ENCODE peak calls at places on chromosomes 12 and 14, in five cellular contexts. J is thyroid gland; N is natural killer cell; W is CD8-positive, alpha-beta T cell; B is nephron progenitor cell. U is an unnamed sample.

GRCh38 chr14:100604126-100604501 is 16.9 kb upstream of the BEGAIN start:
- DNase-seq in N (no peak), B (no peak), W (no peak), J (no peak), U (no peak)

GRCh38 chr14:99026471-99026870 is 245.5 kb downstream of the BCL11B start:
- DNase-seq in J (no peak), B (no peak), N (no peak), W (no peak), U (no peak)

GRCh38 chr14:94110552-94111181 is at the start of gene IFI27:
- DNase-seq in J (no peak), W (no peak), N (no peak), B (no peak), U (no peak)

GRCh38 chr14:72745991-72746980 is 147.6 kb downstream of the DPF3 start:
- DNase-seq in W (no peak), N (no peak), B (no peak), J (peak), U (no peak)

GRCh38 chr14:54253195-54253947 is 143.4 kb upstream of the CDKN3 start:
- DNase-seq in J (peak), N (no peak), B (no peak), W (no peak), U (no peak)

GRCh38 chr12:47419500-47419899 is 286.3 kb downstream of the RPAP3 start:
- DNase-seq in B (no peak), W (no peak), N (no peak), J (no peak), U (no peak)

GRCh38 chr14:91047174-91047753 is 13.2 kb downstream of the RPS6KA5 start:
- DNase-seq in W (no peak), N (no peak), B (no peak), J (no peak), U (no peak)

GRCh38 chr12:49094104-49094948 is at the start of gene DHH:
- DNase-seq in W (no peak), N (no peak), B (peak), J (peak), U (no peak)

GRCh38 chr12:104747330-104747729 is 210.8 kb downstream of the SLC41A2 start:
- DNase-seq in W (no peak), J (no peak), B (no peak), N (no peak), U (no peak)

GRCh38 chr12:68334136-68334535 is 2.0 kb upstream of the MDM1 start:
- DNase-seq in N (no peak), W (no peak), J (no peak), B (no peak), U (no peak)

GRCh38 chr12:86948851-86949250 is 692.7 kb upstream of the MGAT4C start:
- DNase-seq in B (no peak), N (no peak), W (no peak), J (no peak), U (no peak)

GRCh38 chr14:54435500-54435981 is 5.6 kb downstream of the CNIH1 start:
- DNase-seq in B (no peak), J (no peak), W (no peak), N (no peak), U (no peak)

GRCh38 chr12:59166457-59166856 is 246.2 kb upstream of the LRIG3 start:
- DNase-seq in B (no peak), N (no peak), J (no peak), W (no peak), U (no peak)

GRCh38 chr14:21940887-21941855 is 267.6 kb upstream of the OR4E1 start:
- DNase-seq in W (peak), B (peak), N (no peak), J (peak), U (no peak)

GRCh38 chr14:53620325-53620716 is 336.3 kb downstream of the BMP4 start:
- DNase-seq in W (no peak), J (no peak), B (no peak), N (no peak), U (no peak)

GRCh38 chr12:34402899-34403705 is 380.8 kb downstream of the ALG10 start:
- DNase-seq in J (peak), B (no peak), N (peak), W (peak), U (peak)

GRCh38 chr14:51041853-51042252 is 53.1 kb downstream of the TRIM9 start:
- DNase-seq in N (no peak), B (no peak), W (no peak), J (no peak), U (no peak)

GRCh38 chr12:1173806-1174617 is 183.0 kb downstream of the ERC1 start:
- DNase-seq in W (no peak), J (no peak), N (no peak), B (no peak), U (no peak)

GRCh38 chr12:109736552-109737108 is 23.0 kb downstream of the FAM222A start:
- DNase-seq in B (peak), W (no peak), J (no peak), N (peak), U (peak)

GRCh38 chr12:39782026-39782545 is 162.5 kb upstream of the ABCD2 start:
- DNase-seq in N (no peak), B (no peak), J (no peak), W (no peak), U (no peak)

GRCh38 chr12:77925536-77926108 is 94.9 kb downstream of the NAV3 start:
- DNase-seq in J (peak), W (no peak), B (peak), N (no peak), U (no peak)

GRCh38 chr14:101559624-101560533 is 1.4 kb upstream of the DIO3 start:
- DNase-seq in W (no peak), J (no peak), B (peak), N (no peak), U (no peak)

GRCh38 chr12:95633049-95633545 is 81.8 kb upstream of the USP44 start:
- DNase-seq in N (no peak), B (no peak), W (no peak), J (no peak), U (peak)

GRCh38 chr12:74152370-74152769 is 385.3 kb upstream of the ATXN7L3B start:
- DNase-seq in B (no peak), W (no peak), N (no peak), J (no peak), U (no peak)

GRCh38 chr12:124445121-124445718 is 122.2 kb downstream of the NCOR2 start:
- DNase-seq in B (peak), N (no peak), J (no peak), W (no peak), U (no peak)
- TF ChIP-seq CTCF in B (no peak), N (no peak), J (no peak), W (no peak), U (no peak)

DNA sequence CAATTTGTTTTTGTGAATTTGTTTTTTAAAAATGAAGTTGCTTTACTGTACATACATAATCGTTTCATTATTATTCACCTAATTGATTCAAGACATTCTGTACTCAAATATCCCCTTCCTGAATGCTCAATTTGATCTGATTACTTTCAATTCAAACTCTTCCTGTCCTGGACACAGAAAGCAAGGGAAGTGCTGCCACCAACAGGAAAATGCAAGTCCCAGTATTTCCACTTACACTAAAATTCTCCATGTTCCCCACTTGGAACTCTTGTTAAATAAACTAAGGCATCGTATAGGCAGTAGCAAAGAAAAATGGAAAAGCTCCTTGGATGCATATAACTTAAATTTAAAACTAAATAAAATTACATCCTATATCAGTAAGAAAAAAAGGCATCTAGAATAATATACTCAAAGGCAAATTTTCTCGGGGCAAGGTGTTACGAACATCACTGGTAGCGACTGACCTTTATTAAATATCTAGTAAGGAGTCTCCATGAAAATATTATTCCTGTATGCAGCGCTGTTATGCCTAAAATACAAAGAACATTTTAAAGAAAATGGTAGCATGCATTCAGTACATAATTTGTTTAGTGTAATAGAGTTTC is 72.0 kb upstream of the DBX2 start:
- DNase-seq in B (no peak), N (no peak), W (no peak), J (no peak), U (no peak)
- TF ChIP-seq CTCF in B (peak), N (no peak), W (no peak), J (no peak), U (no peak)

DNA sequence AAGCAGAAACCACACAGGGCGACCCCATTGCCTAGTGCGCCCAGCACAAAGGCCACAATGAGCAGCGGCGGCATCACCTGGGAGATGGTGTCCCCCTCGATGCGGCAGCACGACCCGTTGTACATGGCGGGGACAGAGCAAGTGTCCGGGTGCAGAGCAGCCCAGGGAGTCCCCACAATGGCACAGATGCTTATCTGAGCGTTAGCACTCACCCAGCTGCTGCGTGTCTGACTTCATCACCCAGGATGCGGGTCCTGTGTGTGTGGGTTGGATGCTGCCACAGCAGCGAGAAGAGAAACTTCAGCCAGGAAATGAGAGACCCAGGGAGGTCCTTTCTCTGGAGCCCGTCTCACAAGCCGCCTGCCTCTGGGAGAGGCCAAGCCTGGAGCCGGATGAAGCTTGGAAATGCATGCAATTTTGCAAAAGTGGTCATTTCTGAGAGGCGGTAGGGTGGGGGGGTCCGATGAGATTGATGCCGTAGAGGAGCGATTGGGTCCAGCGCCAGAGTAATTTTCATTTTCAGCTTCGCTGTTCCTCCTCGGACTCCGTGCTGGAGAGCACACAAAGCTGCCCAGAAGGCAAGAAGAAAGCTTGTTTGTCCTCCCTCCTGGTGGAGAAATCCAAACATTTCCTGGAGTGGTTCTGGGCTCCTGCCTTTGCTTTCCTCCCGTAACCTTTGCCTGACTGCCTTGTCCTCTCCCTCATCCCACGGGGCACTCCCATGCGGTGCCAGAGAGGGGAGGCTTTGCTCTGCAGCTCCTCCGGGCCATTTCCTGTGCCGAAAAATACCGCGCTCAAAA is at the start of gene HCAR1:
- DNase-seq in J (peak), N (no peak), W (no peak), B (no peak), U (no peak)
- TF ChIP-seq CTCF in J (peak), N (no peak), W (no peak), B (no peak), U (no peak)

GRCh38 chr14:67738740-67739504 is 37.2 kb downstream of the RDH12 start:
- DNase-seq in N (no peak), W (no peak), J (peak), B (no peak), U (peak)

GRCh38 chr14:67733609-67734008 is 31.9 kb downstream of the RDH12 start:
- DNase-seq in W (no peak), J (peak), B (no peak), N (no peak), U (no peak)

GRCh38 chr14:67735361-67735921 is 33.8 kb downstream of the RDH12 start:
- DNase-seq in B (no peak), W (no peak), N (no peak), J (no peak), U (no peak)

GRCh38 chr14:67736771-67737170 is 35.1 kb downstream of the RDH12 start:
- DNase-seq in J (no peak), W (no peak), N (no peak), B (no peak), U (no peak)

DNA sequence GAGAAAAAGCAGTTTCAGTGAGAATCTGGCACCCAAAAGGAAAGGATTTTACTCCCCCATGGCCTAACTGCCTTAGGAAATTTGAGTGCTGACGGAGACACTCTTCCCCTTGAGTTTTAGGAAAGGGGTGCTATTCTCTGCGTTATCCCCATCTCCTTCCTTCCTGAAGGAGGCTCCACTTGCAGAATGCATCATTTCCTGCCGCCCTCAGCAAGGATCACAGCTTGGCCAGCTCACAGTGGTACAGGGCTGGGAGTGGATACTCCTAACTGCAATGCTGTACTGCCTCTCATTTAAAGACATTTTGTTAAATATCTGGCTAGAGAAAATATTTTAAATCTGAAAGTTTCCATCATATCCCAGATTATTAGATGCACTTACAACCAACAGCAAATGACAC is 33.0 kb downstream of the RDH12 start:
- DNase-seq in W (no peak), N (no peak), J (no peak), B (no peak), U (no peak)
- TF ChIP-seq CTCF in W (no peak), N (no peak), J (no peak), B (no peak), U (no peak)

DNA sequence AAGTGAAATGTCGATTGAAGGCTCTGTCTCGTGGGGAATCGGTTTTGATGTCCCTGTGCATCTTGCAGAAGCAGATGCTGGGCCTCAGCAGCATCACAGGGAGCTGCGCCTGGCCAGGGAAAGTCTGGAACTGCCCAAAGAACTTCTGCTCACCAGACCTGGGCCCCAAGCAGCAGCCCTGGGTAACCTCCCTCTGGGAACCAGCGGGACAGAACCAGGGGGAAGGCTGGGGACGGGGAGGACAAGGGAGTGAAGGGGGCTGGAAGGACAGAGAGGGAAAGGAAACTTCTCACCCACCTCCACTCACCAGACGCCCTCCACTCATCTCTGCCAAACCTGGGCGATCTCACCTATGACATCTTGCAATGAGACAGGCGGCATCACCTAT is 26.8 kb upstream of the C14orf180 start:
- DNase-seq in J (no peak), B (no peak), W (no peak), N (no peak), U (peak)
- TF ChIP-seq CTCF in J (no peak), B (no peak), W (no peak), N (no peak), U (no peak)

DNA sequence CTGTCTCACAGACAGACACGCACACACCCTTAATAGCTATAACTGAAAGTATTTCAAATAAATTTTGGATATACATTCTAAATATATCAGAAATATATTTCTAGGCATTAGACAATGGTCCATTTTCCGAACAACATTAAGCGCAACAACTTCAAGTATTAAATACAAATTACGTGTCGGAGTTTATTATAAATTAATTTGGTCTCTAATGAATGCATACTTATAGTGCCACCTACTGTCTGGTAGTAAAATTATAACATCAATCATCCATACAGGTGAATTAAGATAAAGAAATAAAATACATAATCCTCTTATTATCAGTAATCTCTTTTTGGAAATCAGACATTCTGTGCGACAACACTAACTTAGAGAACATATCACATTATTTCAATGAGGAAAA is 27.2 kb upstream of the CMAS start:
- DNase-seq in J (no peak), W (no peak), B (no peak), N (no peak), U (no peak)
- TF ChIP-seq CTCF in J (peak), W (peak), B (no peak), N (no peak), U (peak)

GRCh38 chr12:3207858-3208257 is 130.7 kb downstream of the TSPAN9 start:
- DNase-seq in N (no peak), J (no peak), B (no peak), W (no peak), U (no peak)
- TF ChIP-seq CTCF in N (no peak), J (no peak), B (peak), W (no peak), U (no peak)

DNA sequence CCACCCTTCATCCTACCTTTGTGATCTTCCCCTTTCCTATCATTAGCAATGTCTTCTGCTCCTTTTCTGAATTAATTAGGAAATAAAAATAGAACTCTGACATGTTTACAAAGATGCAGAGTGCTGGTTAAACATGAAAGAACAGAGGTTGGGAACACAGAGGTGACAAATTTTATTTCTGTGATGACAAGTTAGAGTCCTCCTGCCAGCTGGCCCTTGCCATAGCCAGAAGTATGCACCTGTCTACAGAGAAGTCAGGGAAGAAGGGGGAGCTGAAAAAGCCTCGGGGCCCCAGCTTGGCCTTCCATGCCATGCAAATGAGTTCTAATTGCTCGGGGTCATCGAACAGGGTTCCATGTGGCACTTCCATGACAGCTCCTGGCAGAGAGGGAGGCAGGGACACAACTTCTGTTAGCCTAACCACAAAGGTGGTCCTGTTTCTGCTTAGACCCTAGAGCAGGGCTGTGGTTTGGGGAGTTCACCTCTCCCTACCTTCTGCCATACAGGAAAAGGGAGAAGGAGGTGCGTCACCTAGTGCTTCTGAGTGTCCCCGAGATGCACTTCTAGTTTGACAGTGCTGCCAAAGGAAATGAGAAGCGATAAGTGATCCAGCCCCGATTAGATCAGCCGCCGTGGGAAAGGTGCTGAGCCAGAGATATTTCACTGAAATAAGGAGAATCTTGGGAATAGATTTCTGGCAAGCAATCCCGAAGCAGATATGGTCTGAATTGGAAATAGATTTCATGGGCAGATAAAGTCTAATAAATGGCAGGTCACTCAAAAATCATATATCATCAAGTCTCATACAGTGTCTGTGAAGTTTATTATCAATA is 155.7 kb upstream of the FOXN3 start:
- DNase-seq in W (no peak), J (no peak), B (no peak), N (no peak), U (no peak)
- TF ChIP-seq CTCF in W (no peak), J (no peak), B (no peak), N (no peak), U (no peak)